ENCODE peak calls at places on chromosome 2, in six cellular contexts. B is IMR-90, O is cardiac muscle cell, W is heart left ventricle, C is GM04504, S is T-helper 9 cell. U is an unnamed sample.

GRCh38 chr2:239769574-239770145 is 255.5 kb downstream of the NDUFA10 start:
- DNase-seq in C (no peak), B (no peak), O (no peak), S (no peak), W (no peak), U (no peak)

GRCh38 chr2:37181726-37182684 is 6.5 kb downstream of the SULT6B1 start:
- DNase-seq in C (no peak), B (peak), S (no peak), W (no peak), O (no peak), U (no peak)

GRCh38 chr2:196112408-196113039 is 43.9 kb upstream of the DNAH7 start:
- DNase-seq in W (no peak), O (no peak), C (peak), S (no peak), B (peak), U (peak)

GRCh38 chr2:160073284-160073888 is 11.0 kb upstream of the PLA2R1 start:
- DNase-seq in W (no peak), O (no peak), S (no peak), B (no peak), C (no peak), U (no peak)

GRCh38 chr2:155980941-155981561 is 351.5 kb downstream of the NR4A2 start:
- DNase-seq in O (no peak), W (no peak), S (no peak), C (no peak), B (no peak), U (no peak)

GRCh38 chr2:106359512-106359911 is 108.7 kb downstream of the RGPD3 start:
- DNase-seq in O (no peak), B (no peak), S (no peak), C (no peak), W (no peak), U (no peak)

GRCh38 chr2:23135481-23136100 is 249.4 kb upstream of the KLHL29 start:
- DNase-seq in B (no peak), S (no peak), C (no peak), W (peak), O (peak), U (peak)

GRCh38 chr2:66839551-66840320 is 404.8 kb downstream of the MEIS1 start:
- DNase-seq in W (no peak), B (peak), C (peak), S (no peak), O (no peak), U (peak)

GRCh38 chr2:41782306-41783158 is 265.3 kb upstream of the PKDCC start:
- DNase-seq in C (peak), B (peak), O (peak), W (no peak), S (peak), U (peak)

GRCh38 chr2:218516614-218517013 is 51.5 kb downstream of the USP37 start:
- DNase-seq in B (peak), O (no peak), W (no peak), S (no peak), C (no peak), U (peak)

GRCh38 chr2:194090251-194090905 is 1566.6 kb upstream of the SLC39A10 start:
- DNase-seq in W (peak), C (no peak), O (no peak), B (no peak), S (no peak), U (no peak)

GRCh38 chr2:173090291-173090877 is 14.7 kb downstream of the MAP3K20 start:
- DNase-seq in W (peak), O (peak), B (peak), C (peak), S (no peak), U (peak)

GRCh38 chr2:1493361-1494126 is 80.3 kb downstream of the TPO start:
- DNase-seq in C (no peak), W (peak), O (no peak), S (no peak), B (no peak), U (no peak)

GRCh38 chr2:105243961-105244360 is 2.4 kb downstream of the GPR45 start:
- DNase-seq in O (peak), C (no peak), B (no peak), W (no peak), S (no peak), U (no peak)

GRCh38 chr2:152134488-152135280 is 35.8 kb upstream of the CACNB4 start:
- DNase-seq in O (no peak), B (peak), W (no peak), C (no peak), S (no peak), U (peak)

GRCh38 chr2:71938659-71939587 is 208.7 kb downstream of the CYP26B1 start:
- DNase-seq in S (no peak), W (no peak), B (no peak), C (no peak), O (no peak), U (no peak)

GRCh38 chr2:204494681-204495080 is 50.6 kb upstream of the PARD3B start:
- DNase-seq in W (no peak), B (no peak), O (no peak), S (no peak), C (no peak), U (no peak)

GRCh38 chr2:119751706-119752105 is 8.0 kb upstream of the PTPN4 start:
- DNase-seq in C (no peak), B (peak), O (no peak), S (no peak), W (no peak), U (no peak)

GRCh38 chr2:69003731-69004130 is 9.2 kb upstream of the ANTXR1 start:
- DNase-seq in O (no peak), B (no peak), C (no peak), S (no peak), W (no peak), U (no peak)

GRCh38 chr2:118151831-118152230 is 63.6 kb downstream of the INSIG2 start:
- DNase-seq in S (no peak), O (no peak), C (no peak), W (no peak), B (no peak), U (no peak)

GRCh38 chr2:222982010-222982908 is 69.7 kb upstream of the KCNE4 start:
- DNase-seq in B (peak), C (peak), O (peak), W (peak), S (no peak), U (peak)

GRCh38 chr2:75157435-75157834 is 41.9 kb downstream of the TACR1 start:
- DNase-seq in B (no peak), O (no peak), W (no peak), C (no peak), S (no peak), U (no peak)

GRCh38 chr2:60331106-60331809 is 222.2 kb downstream of the BCL11A start:
- DNase-seq in S (no peak), W (no peak), B (no peak), C (no peak), O (peak), U (no peak)

GRCh38 chr2:175366814-175367213 is 185.3 kb upstream of the ATP5MC3 start:
- DNase-seq in O (peak), S (no peak), B (peak), W (no peak), C (peak), U (peak)

GRCh38 chr2:219249203-219249980 is 3.7 kb upstream of the TUBA4B start:
- DNase-seq in O (no peak), S (peak), B (peak), C (peak), W (peak), U (peak)

GRCh38 chr2:37318401-37318800 is 6.2 kb downstream of the PRKD3 start:
- DNase-seq in C (no peak), O (no peak), B (peak), S (no peak), W (no peak), U (peak)

GRCh38 chr2:234291765-234292204 is 205.1 kb downstream of the ARL4C start:
- DNase-seq in S (peak), C (peak), B (peak), O (no peak), W (peak), U (peak)

GRCh38 chr2:132651115-132652099 is 18.6 kb downstream of the LYPD1 start:
- DNase-seq in W (no peak), S (no peak), O (peak), B (peak), C (no peak), U (no peak)

GRCh38 chr2:232563580-232563979 is 13.1 kb downstream of the EIF4E2 start:
- DNase-seq in O (no peak), S (no peak), B (peak), W (no peak), C (no peak), U (peak)

GRCh38 chr2:102660070-102660469 is 40.7 kb downstream of the SLC9A2 start:
- DNase-seq in W (peak), O (peak), B (no peak), C (no peak), S (no peak), U (no peak)

GRCh38 chr2:142734770-142735169 is 142.7 kb upstream of the KYNU start:
- DNase-seq in W (no peak), O (no peak), C (no peak), B (no peak), S (no peak), U (peak)

GRCh38 chr2:127092951-127093516 is 13.9 kb downstream of the BIN1 start:
- DNase-seq in S (no peak), W (no peak), O (no peak), B (no peak), C (no peak), U (no peak)

GRCh38 chr2:73985318-73986084 is 791 bp downstream of the TET3 start:
- DNase-seq in S (peak), C (no peak), W (peak), B (no peak), O (peak), U (peak)

GRCh38 chr2:100214265-100214961 is 72.0 kb upstream of the AFF3 start:
- DNase-seq in S (no peak), B (no peak), W (no peak), C (no peak), O (no peak), U (no peak)

GRCh38 chr2:183179156-183179555 is 54.9 kb downstream of the NUP35 start:
- DNase-seq in C (no peak), S (no peak), O (no peak), B (peak), W (no peak), U (peak)

GRCh38 chr2:153891061-153891460 is 19.3 kb downstream of the GALNT13 start:
- DNase-seq in S (no peak), W (no peak), B (no peak), C (no peak), O (no peak), U (no peak)

GRCh38 chr2:42128731-42129486 is 40.2 kb upstream of the EML4 start:
- DNase-seq in W (no peak), C (no peak), S (no peak), O (no peak), B (peak), U (peak)